ENCODE peak calls at places on chromosomes 16 and 17, in four cellular contexts. P is PC-3, A is kidney, B is cardiac muscle cell. K is an unnamed sample. For H3K4me1 and H3K9me3, the result is how much of the 10 kb centered on the place peaks cover.

GRCh38 chr17:74519951-74520553 is 11.2 kb downstream of the CD300LB start:
- DNase-seq in P (no peak), A (no peak), B (no peak), K (peak)

GRCh38 chr17:6304894-6305612 is 129.9 kb downstream of the AIPL1 start:
- DNase-seq in P (peak), A (no peak), B (no peak), K (no peak)

GRCh38 chr16:66286527-66286926 is 80.0 kb upstream of the CDH5 start:
- DNase-seq in P (no peak), A (no peak), B (no peak), K (no peak)

GRCh38 chr16:79964104-79964503 is 363.6 kb upstream of the MAF start:
- DNase-seq in P (no peak), A (no peak), B (no peak), K (no peak)

GRCh38 chr16:8675183-8676159 is 1.1 kb downstream of the ABAT start:
- DNase-seq in P (no peak), A (no peak), B (no peak), K (no peak)

GRCh38 chr16:57446530-57447141 is 549 bp downstream of the CIAPIN1 start:
- DNase-seq in P (peak), A (peak), B (no peak), K (peak)

GRCh38 chr17:31677036-31677435 is 182.0 kb downstream of the COPRS start:
- DNase-seq in P (no peak), A (no peak), B (no peak), K (no peak)

GRCh38 chr17:73536700-73537680 is 107.3 kb downstream of the SDK2 start:
- DNase-seq in P (no peak), A (no peak), B (peak), K (no peak)

GRCh38 chr16:70341600-70341999 is 5.1 kb upstream of the DDX19A start:
- DNase-seq in P (no peak), A (peak), B (no peak), K (no peak)

GRCh38 chr17:74391771-74392170 is 24.5 kb downstream of the GPR142 start:
- DNase-seq in P (no peak), A (no peak), B (no peak), K (no peak)

GRCh38 chr16:80569440-80570105 is 28.8 kb downstream of the DYNLRB2 start:
- DNase-seq in P (peak), A (no peak), B (no peak), K (no peak)

GRCh38 chr17:41692722-41693521 is 4.2 kb downstream of the EIF1 start:
- DNase-seq in P (no peak), A (no peak), B (no peak), K (no peak)

GRCh38 chr17:74325743-74326379 is at the start of gene KIF19:
- DNase-seq in P (no peak), A (no peak), B (peak), K (no peak)

GRCh38 chr16:35561346-35561745 is 2101.9 kb downstream of the TP53TG3F start:
- DNase-seq in P (no peak), A (no peak), B (no peak), K (no peak)

GRCh38 chr17:33200587-33200986 is 92.5 kb downstream of the ASIC2 start:
- DNase-seq in P (peak), A (no peak), B (no peak), K (no peak)

GRCh38 chr17:33200116-33200515 is 93.0 kb downstream of the ASIC2 start:
- DNase-seq in P (peak), A (no peak), B (no peak), K (no peak)

GRCh38 chr17:33197342-33197741 is 95.8 kb downstream of the ASIC2 start:
- DNase-seq in P (no peak), A (no peak), B (no peak), K (no peak)

GRCh38 chr17:33192961-33193911 is 99.9 kb downstream of the ASIC2 start:
- DNase-seq in P (peak), A (no peak), B (peak), K (no peak)

GRCh38 chr17:33196883-33197282 is 96.2 kb downstream of the ASIC2 start:
- DNase-seq in P (no peak), A (no peak), B (no peak), K (no peak)
- H3K4me1 ChIP-seq in P (under half), A (under half), B (under half), K (under half)

DNA sequence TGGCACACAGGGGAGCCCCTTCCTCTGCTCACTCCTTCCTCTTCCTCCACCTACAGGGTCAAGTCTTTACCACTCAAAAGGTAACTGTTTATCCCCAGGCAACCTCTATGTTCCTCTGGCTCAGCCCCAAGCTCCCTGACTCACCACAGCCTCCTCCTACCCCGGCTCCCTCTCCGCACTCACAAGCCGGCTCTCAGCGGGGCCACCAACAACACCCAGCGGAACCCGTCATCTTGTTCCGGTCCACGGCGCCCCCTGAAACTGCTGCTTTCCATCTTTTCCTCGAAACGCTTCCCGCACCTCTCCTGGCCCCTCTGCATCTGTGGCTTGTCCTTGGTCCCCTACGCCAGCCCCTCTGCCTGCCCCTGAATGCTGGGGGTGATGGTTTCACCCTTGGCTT is 58.4 kb downstream of the NXN start:
- DNase-seq in P (peak), A (peak), B (no peak), K (no peak)
- H3K9me3 ChIP-seq in P (under half), A (under half), B (under half), K (under half)

GRCh38 chr17:78360371-78361226 is 722 bp upstream of the SOCS3 start:
- DNase-seq in P (peak), A (peak), B (peak), K (peak)
- H3K4me1 ChIP-seq in P (under half), A (under half), B (half or more), K (under half)

GRCh38 chr16:17901309-17901708 is 430.5 kb upstream of the XYLT1 start:
- DNase-seq in P (no peak), A (no peak), B (no peak), K (no peak)

GRCh38 chr16:17899141-17899540 is 428.4 kb upstream of the XYLT1 start:
- DNase-seq in P (no peak), A (no peak), B (no peak), K (no peak)
- H3K9me3 ChIP-seq in P (under half), A (under half), B (under half), K (under half)

DNA sequence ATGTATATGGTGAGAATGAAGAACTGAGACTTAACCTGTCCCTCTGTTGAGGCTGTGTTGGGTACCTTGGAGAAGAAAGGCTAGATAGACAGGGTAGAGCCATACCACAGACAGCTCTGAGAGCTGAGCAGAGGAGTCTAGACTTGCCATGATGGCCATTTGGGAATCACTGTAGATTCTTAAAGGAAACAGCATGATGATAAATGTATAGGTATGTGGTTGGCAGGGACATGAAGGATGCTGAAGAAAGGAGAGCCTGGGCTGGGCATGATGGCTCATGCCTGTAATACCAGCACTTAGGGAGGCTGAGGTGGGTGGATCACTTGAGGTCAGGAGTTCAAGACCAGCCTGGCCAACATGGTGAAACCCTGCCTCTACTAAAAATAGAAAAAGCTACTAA is 114.4 kb upstream of the HAS3 start:
- DNase-seq in P (no peak), A (no peak), B (no peak), K (no peak)
- H3K4me1 ChIP-seq in P (under half), A (under half), B (under half), K (under half)

GRCh38 chr17:27086526-27086925 is 207.4 kb upstream of the WSB1 start:
- DNase-seq in P (no peak), A (no peak), B (no peak), K (no peak)

GRCh38 chr17:27088767-27089078 is 205.2 kb upstream of the WSB1 start:
- DNase-seq in P (no peak), A (no peak), B (no peak), K (no peak)

GRCh38 chr17:27089929-27090247 is 204.0 kb upstream of the WSB1 start:
- DNase-seq in P (no peak), A (no peak), B (no peak), K (no peak)

GRCh38 chr17:27085517-27085916 is 208.4 kb upstream of the WSB1 start:
- DNase-seq in P (no peak), A (no peak), B (no peak), K (no peak)

DNA sequence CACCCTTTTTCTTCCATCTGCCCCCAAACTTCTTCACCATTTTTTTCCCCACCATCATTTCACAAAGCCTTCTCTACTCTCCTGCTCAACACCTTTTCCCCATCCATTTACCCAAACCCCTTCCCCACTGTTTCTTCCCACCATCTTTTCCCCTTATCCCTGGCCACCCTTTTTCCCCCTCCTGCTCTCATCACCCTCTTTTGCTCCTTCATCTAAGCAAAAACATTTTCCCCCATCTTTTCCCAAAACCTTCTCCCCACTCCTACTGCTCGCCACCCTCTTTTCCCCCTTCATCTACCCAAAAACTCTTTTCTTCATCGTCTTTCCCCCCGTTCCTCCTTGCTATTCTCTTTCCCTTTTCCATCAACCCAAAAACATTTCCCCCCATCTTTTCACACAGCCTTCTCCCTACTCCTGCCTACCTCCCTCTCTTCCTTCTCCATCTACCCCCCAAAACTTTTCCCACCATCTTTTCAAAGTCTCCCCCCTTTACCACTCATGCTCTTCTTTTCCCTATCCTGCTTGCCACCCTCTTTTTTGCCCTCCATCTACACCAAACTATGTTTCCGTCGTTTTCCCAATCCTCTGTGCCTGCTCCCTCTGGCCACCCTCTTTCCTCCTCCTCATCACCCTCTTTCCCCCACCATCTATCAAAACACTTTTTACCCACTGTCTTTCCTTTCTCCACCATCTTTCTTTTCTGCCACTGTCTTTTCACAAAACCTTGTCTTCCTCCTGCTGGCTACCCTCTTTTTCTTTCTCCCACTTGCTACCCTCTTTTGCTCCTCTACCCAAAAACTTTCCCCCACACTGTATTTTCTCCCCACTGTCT is 205.8 kb upstream of the WSB1 start:
- DNase-seq in P (no peak), A (no peak), B (no peak), K (no peak)
- H3K9me3 ChIP-seq in P (under half), A (under half), B (under half), K (under half)

DNA sequence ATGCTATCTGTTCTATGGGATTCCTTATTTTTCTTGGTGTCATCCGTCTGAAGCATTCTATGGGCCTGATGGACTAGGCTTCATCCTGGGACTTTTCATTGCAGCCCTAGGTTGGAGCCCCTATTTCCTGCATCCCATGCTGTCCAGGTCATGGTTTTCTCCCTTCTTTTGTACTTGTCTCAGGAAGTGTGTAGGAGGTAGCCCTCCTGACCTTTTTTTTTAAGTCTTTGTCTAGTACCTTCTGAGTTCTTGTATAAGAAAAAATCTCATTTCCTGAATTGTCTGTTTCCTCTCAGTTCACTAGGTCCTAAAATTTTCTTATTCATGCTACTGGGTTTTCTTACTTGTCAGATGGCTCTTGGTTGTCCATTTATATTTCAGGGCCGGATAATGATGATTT is 6.0 kb downstream of the NDEL1 start:
- DNase-seq in P (no peak), A (no peak), B (no peak), K (no peak)
- H3K4me1 ChIP-seq in P (under half), A (under half), B (under half), K (under half)

GRCh38 chr16:3223913-3224515 is 10.9 kb downstream of the ZNF200 start:
- DNase-seq in P (no peak), A (no peak), B (no peak), K (no peak)
- H3K9me3 ChIP-seq in P (under half), A (half or more), B (under half), K (under half)

DNA sequence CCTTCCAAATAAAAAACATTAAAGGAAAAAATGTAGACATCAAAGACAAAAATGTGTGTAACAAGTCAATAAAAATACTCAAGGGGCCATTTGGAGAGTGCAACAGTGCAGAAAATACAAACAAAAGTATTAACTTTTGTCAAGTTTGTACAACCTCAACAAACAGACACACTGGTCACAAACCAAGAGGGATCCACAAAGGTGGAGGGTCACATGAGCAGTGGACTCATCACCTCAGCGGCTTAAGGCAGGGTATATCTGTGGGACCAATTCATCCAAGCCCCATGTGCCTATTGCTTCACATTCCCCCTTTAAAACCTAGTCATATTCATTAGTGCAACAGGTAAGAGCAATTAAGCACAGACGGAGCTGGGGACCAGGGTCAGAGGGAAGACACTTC is 45.2 kb downstream of the DCUN1D3 start:
- DNase-seq in P (no peak), A (no peak), B (no peak), K (no peak)
- H3K4me1 ChIP-seq in P (under half), A (under half), B (half or more), K (under half)

GRCh38 chr17:21146362-21147021 is 19.7 kb downstream of the DHRS7B start:
- DNase-seq in P (no peak), A (no peak), B (no peak), K (no peak)

GRCh38 chr17:21143695-21144094 is 16.9 kb downstream of the DHRS7B start:
- DNase-seq in P (no peak), A (no peak), B (no peak), K (no peak)

DNA sequence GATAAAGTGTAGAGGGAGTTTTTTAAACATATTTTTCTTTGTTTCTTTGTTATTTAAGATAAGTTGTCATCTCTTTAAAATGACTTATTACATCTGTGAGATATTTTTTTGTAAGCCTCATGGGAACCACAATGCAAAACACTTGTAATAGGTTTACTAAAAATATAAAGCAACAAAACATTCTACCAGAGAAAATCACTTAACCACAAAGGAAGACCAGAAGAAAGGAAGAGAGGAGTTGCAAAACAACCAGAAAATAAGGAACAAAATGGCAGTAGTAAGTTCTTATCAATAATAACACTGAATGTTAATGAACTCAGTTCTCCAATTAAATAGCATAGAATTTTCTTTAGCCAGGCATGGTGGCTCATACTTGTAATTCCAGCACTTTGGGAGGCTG is 22.9 kb downstream of the DHRS7B start:
- DNase-seq in P (no peak), A (no peak), B (no peak), K (no peak)
- H3K9me3 ChIP-seq in P (under half), A (under half), B (under half), K (under half)